ENCODE peak calls at places on chromosomes 2 and 18, in nine cellular contexts. One of them, this sample, is unnamed.
A peak's percentile ranks its signal among the peaks of the same experiment; 100 is the strongest.

GRCh38 chr18:68948622-68949021 is 150.7 kb downstream of the CCDC102B start:
- ATAC-seq in body of pancreas: no peak
- ATAC-seq in right lobe of liver: no peak
- ATAC-seq in gastrocnemius medialis: no peak
- ATAC-seq in GM12878: no peak
- ATAC-seq in HCT116: no peak
- ATAC-seq in upper lobe of left lung: no peak
- ATAC-seq in HepG2: no peak
- ATAC-seq in heart left ventricle: no peak
- ATAC-seq in this sample: no peak

GRCh38 chr18:55031164-55031563 is 71.9 kb upstream of the CCDC68 start:
- ATAC-seq in heart left ventricle: no peak
- ATAC-seq in right lobe of liver: no peak
- ATAC-seq in HCT116: no peak
- ATAC-seq in GM12878: peak; percentile 41
- ATAC-seq in body of pancreas: no peak
- ATAC-seq in HepG2: no peak
- ATAC-seq in upper lobe of left lung: no peak
- ATAC-seq in gastrocnemius medialis: no peak
- ATAC-seq in this sample: no peak

GRCh38 chr2:156321243-156321904 is 11.1 kb downstream of the NR4A2 start:
- ATAC-seq in gastrocnemius medialis: peak; percentile 25
- ATAC-seq in HepG2: no peak
- ATAC-seq in right lobe of liver: peak; percentile 26
- ATAC-seq in body of pancreas: no peak
- ATAC-seq in heart left ventricle: no peak
- ATAC-seq in GM12878: peak; percentile 44
- ATAC-seq in upper lobe of left lung: no peak
- ATAC-seq in HCT116: no peak
- ATAC-seq in this sample: no peak

GRCh38 chr18:58105206-58105907 is 61.3 kb downstream of the NEDD4L start:
- ATAC-seq in heart left ventricle: no peak
- ATAC-seq in upper lobe of left lung: no peak
- ATAC-seq in GM12878: no peak
- ATAC-seq in body of pancreas: no peak
- ATAC-seq in HepG2: no peak
- ATAC-seq in HCT116: no peak
- ATAC-seq in gastrocnemius medialis: no peak
- ATAC-seq in right lobe of liver: no peak
- ATAC-seq in this sample: no peak

GRCh38 chr2:128166954-128167353 is 76.0 kb downstream of the UGGT1 start:
- ATAC-seq in HCT116: no peak
- ATAC-seq in body of pancreas: no peak
- ATAC-seq in HepG2: no peak
- ATAC-seq in upper lobe of left lung: no peak
- ATAC-seq in heart left ventricle: no peak
- ATAC-seq in gastrocnemius medialis: no peak
- ATAC-seq in right lobe of liver: peak; percentile 33
- ATAC-seq in GM12878: no peak
- ATAC-seq in this sample: no peak

GRCh38 chr18:49752095-49752457 is 61.3 kb downstream of the ACAA2 start:
- ATAC-seq in HepG2: no peak
- ATAC-seq in GM12878: no peak
- ATAC-seq in gastrocnemius medialis: no peak
- ATAC-seq in HCT116: no peak
- ATAC-seq in right lobe of liver: no peak
- ATAC-seq in heart left ventricle: no peak
- ATAC-seq in upper lobe of left lung: no peak
- ATAC-seq in body of pancreas: no peak
- ATAC-seq in this sample: no peak

GRCh38 chr2:181077128-181077709 is 96.8 kb downstream of the UBE2E3 start:
- ATAC-seq in HepG2: peak; percentile 94
- ATAC-seq in GM12878: peak; percentile 94
- ATAC-seq in heart left ventricle: no peak
- ATAC-seq in body of pancreas: peak; percentile 60
- ATAC-seq in upper lobe of left lung: peak; percentile 60
- ATAC-seq in right lobe of liver: peak; percentile 81
- ATAC-seq in HCT116: peak; percentile 84
- ATAC-seq in gastrocnemius medialis: peak; percentile 49
- ATAC-seq in this sample: no peak

GRCh38 chr2:10079931-10080535 is at the start of gene CYS1:
- ATAC-seq in body of pancreas: peak; percentile 64
- ATAC-seq in HCT116: peak; percentile 83
- ATAC-seq in upper lobe of left lung: peak; percentile 74
- ATAC-seq in HepG2: peak; percentile 55
- ATAC-seq in heart left ventricle: no peak
- ATAC-seq in gastrocnemius medialis: peak; percentile 24
- ATAC-seq in right lobe of liver: peak; percentile 47
- ATAC-seq in GM12878: peak; percentile 41
- ATAC-seq in this sample: peak; percentile 70

GRCh38 chr2:96536445-96537065 is at the start of gene ARID5A:
- ATAC-seq in HepG2: peak; percentile 90
- ATAC-seq in upper lobe of left lung: peak; percentile 89
- ATAC-seq in gastrocnemius medialis: peak; percentile 39
- ATAC-seq in heart left ventricle: peak; percentile 69
- ATAC-seq in body of pancreas: peak; percentile 88
- ATAC-seq in GM12878: peak; percentile 78
- ATAC-seq in HCT116: peak; percentile 93
- ATAC-seq in right lobe of liver: peak; percentile 82
- ATAC-seq in this sample: peak; percentile 78

GRCh38 chr2:179332903-179333302 is 68.3 kb upstream of the SESTD1 start:
- ATAC-seq in body of pancreas: no peak
- ATAC-seq in HCT116: no peak
- ATAC-seq in right lobe of liver: peak; percentile 86
- ATAC-seq in heart left ventricle: no peak
- ATAC-seq in HepG2: peak; percentile 99
- ATAC-seq in GM12878: no peak
- ATAC-seq in upper lobe of left lung: no peak
- ATAC-seq in gastrocnemius medialis: no peak
- ATAC-seq in this sample: no peak

GRCh38 chr2:158760887-158761286 is 34.2 kb upstream of the DAPL1 start:
- ATAC-seq in HepG2: no peak
- ATAC-seq in HCT116: no peak
- ATAC-seq in heart left ventricle: peak; percentile 77
- ATAC-seq in GM12878: no peak
- ATAC-seq in right lobe of liver: peak; percentile 28
- ATAC-seq in gastrocnemius medialis: no peak
- ATAC-seq in body of pancreas: no peak
- ATAC-seq in upper lobe of left lung: no peak
- ATAC-seq in this sample: no peak

GRCh38 chr2:201781583-201782051 is 884 bp upstream of the ALS2 start:
- ATAC-seq in HepG2: peak; percentile 1
- ATAC-seq in gastrocnemius medialis: peak; percentile 6
- ATAC-seq in upper lobe of left lung: peak; percentile 1
- ATAC-seq in HCT116: peak; percentile 3
- ATAC-seq in body of pancreas: peak; percentile 0
- ATAC-seq in GM12878: peak; percentile 15
- ATAC-seq in heart left ventricle: peak; percentile 3
- ATAC-seq in right lobe of liver: peak; percentile 2
- ATAC-seq in this sample: peak; percentile 3

GRCh38 chr2:170462433-170463205 is 252.5 kb upstream of the SP5 start:
- ATAC-seq in HepG2: no peak
- ATAC-seq in GM12878: no peak
- ATAC-seq in HCT116: no peak
- ATAC-seq in gastrocnemius medialis: no peak
- ATAC-seq in heart left ventricle: no peak
- ATAC-seq in right lobe of liver: peak; percentile 76
- ATAC-seq in body of pancreas: no peak
- ATAC-seq in upper lobe of left lung: no peak
- ATAC-seq in this sample: no peak

GRCh38 chr2:207463433-207463832 is 66.3 kb upstream of the CREB1 start:
- ATAC-seq in upper lobe of left lung: no peak
- ATAC-seq in HepG2: no peak
- ATAC-seq in HCT116: no peak
- ATAC-seq in gastrocnemius medialis: no peak
- ATAC-seq in GM12878: no peak
- ATAC-seq in right lobe of liver: no peak
- ATAC-seq in heart left ventricle: no peak
- ATAC-seq in body of pancreas: no peak
- ATAC-seq in this sample: no peak

GRCh38 chr2:96404446-96405373 is 69.1 kb downstream of the NCAPH start:
- ATAC-seq in upper lobe of left lung: no peak
- ATAC-seq in body of pancreas: peak; percentile 35
- ATAC-seq in HepG2: no peak
- ATAC-seq in gastrocnemius medialis: peak; percentile 46
- ATAC-seq in heart left ventricle: peak; percentile 44
- ATAC-seq in right lobe of liver: no peak
- ATAC-seq in HCT116: no peak
- ATAC-seq in GM12878: no peak
- ATAC-seq in this sample: no peak

GRCh38 chr2:215828528-215829184 is 184.7 kb downstream of the MREG start:
- ATAC-seq in heart left ventricle: no peak
- ATAC-seq in upper lobe of left lung: peak; percentile 61
- ATAC-seq in right lobe of liver: peak; percentile 79
- ATAC-seq in HCT116: peak; percentile 98
- ATAC-seq in body of pancreas: peak; percentile 59
- ATAC-seq in HepG2: peak; percentile 82
- ATAC-seq in gastrocnemius medialis: no peak
- ATAC-seq in GM12878: peak; percentile 80
- ATAC-seq in this sample: peak; percentile 50

DNA sequence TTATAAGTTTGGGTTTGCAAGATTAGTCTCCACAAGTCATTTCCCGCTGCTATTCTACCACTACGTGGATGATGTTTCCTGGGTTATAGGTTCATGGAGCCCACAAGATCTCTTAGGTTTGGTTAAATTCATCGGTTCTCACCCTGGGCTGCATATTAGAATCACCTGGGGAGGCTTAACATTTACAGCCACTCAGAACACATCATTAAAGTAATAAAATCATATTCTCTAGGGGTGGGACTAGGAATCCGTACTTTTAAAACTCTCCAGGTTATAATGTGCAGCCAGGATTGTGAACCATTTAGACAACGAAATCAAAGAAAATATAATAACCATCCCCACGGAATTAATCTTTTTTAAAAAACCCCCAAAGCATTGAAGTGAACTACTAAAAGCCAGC is 167.7 kb downstream of the ACTR3 start:
- ATAC-seq in upper lobe of left lung: no peak
- ATAC-seq in GM12878: no peak
- ATAC-seq in HCT116: no peak
- ATAC-seq in right lobe of liver: no peak
- ATAC-seq in heart left ventricle: no peak
- ATAC-seq in gastrocnemius medialis: no peak
- ATAC-seq in HepG2: no peak
- ATAC-seq in body of pancreas: no peak
- ATAC-seq in this sample: no peak
- H3K27me3 ChIP-seq in upper lobe of left lung: no peaks in the 10 kb centered on the region
- H3K27me3 ChIP-seq in GM12878: no peaks in the 10 kb centered on the region
- H3K27me3 ChIP-seq in HCT116: peaks cover 28% of the 10 kb centered on the region
- H3K27me3 ChIP-seq in right lobe of liver: no peaks in the 10 kb centered on the region
- H3K27me3 ChIP-seq in heart left ventricle: no peaks in the 10 kb centered on the region
- H3K27me3 ChIP-seq in gastrocnemius medialis: no peaks in the 10 kb centered on the region
- H3K27me3 ChIP-seq in HepG2: no peaks in the 10 kb centered on the region
- H3K27me3 ChIP-seq in body of pancreas: no peaks in the 10 kb centered on the region
- H3K27me3 ChIP-seq in this sample: peaks cover 14% of the 10 kb centered on the region

GRCh38 chr2:27765621-27766286 is 5.8 kb upstream of the MRPL33 start:
- ATAC-seq in HepG2: peak; percentile 10
- ATAC-seq in upper lobe of left lung: peak; percentile 60
- ATAC-seq in right lobe of liver: peak; percentile 59
- ATAC-seq in gastrocnemius medialis: peak; percentile 70
- ATAC-seq in HCT116: peak; percentile 89
- ATAC-seq in heart left ventricle: peak; percentile 59
- ATAC-seq in body of pancreas: peak; percentile 85
- ATAC-seq in GM12878: no peak
- ATAC-seq in this sample: no peak
- TF ChIP-seq POLR2A in HepG2: peak; percentile 56
- TF ChIP-seq POLR2A in upper lobe of left lung: peak; percentile 61
- TF ChIP-seq POLR2A in right lobe of liver: no peak
- TF ChIP-seq POLR2A in gastrocnemius medialis: no peak
- TF ChIP-seq POLR2A in HCT116: peak; percentile 41
- TF ChIP-seq POLR2A in heart left ventricle: no peak
- TF ChIP-seq POLR2A in body of pancreas: peak; percentile 63
- TF ChIP-seq POLR2A in GM12878: no peak
- TF ChIP-seq POLR2A in this sample: no peak

GRCh38 chr2:238421695-238422035 is 5.1 kb upstream of the ASB1 start:
- ATAC-seq in right lobe of liver: no peak
- ATAC-seq in HCT116: no peak
- ATAC-seq in gastrocnemius medialis: no peak
- ATAC-seq in heart left ventricle: no peak
- ATAC-seq in GM12878: no peak
- ATAC-seq in HepG2: no peak
- ATAC-seq in body of pancreas: no peak
- ATAC-seq in upper lobe of left lung: no peak
- ATAC-seq in this sample: no peak
- H3K27me3 ChIP-seq in right lobe of liver: no peaks in the 10 kb centered on the region
- H3K27me3 ChIP-seq in HCT116: no peaks in the 10 kb centered on the region
- H3K27me3 ChIP-seq in gastrocnemius medialis: no peaks in the 10 kb centered on the region
- H3K27me3 ChIP-seq in heart left ventricle: peaks cover 4% of the 10 kb centered on the region
- H3K27me3 ChIP-seq in GM12878: no peaks in the 10 kb centered on the region
- H3K27me3 ChIP-seq in HepG2: no peaks in the 10 kb centered on the region
- H3K27me3 ChIP-seq in body of pancreas: no peaks in the 10 kb centered on the region
- H3K27me3 ChIP-seq in upper lobe of left lung: no peaks in the 10 kb centered on the region
- H3K27me3 ChIP-seq in this sample: no peaks in the 10 kb centered on the region

GRCh38 chr2:86054539-86055082 is 51.1 kb downstream of the POLR1A start:
- ATAC-seq in gastrocnemius medialis: no peak
- ATAC-seq in HCT116: no peak
- ATAC-seq in body of pancreas: peak; percentile 84
- ATAC-seq in HepG2: no peak
- ATAC-seq in right lobe of liver: no peak
- ATAC-seq in GM12878: no peak
- ATAC-seq in heart left ventricle: no peak
- ATAC-seq in upper lobe of left lung: no peak
- ATAC-seq in this sample: no peak

GRCh38 chr2:86052676-86053075 is 53.0 kb downstream of the POLR1A start:
- ATAC-seq in HepG2: no peak
- ATAC-seq in upper lobe of left lung: no peak
- ATAC-seq in HCT116: no peak
- ATAC-seq in GM12878: no peak
- ATAC-seq in right lobe of liver: no peak
- ATAC-seq in heart left ventricle: no peak
- ATAC-seq in body of pancreas: no peak
- ATAC-seq in gastrocnemius medialis: no peak
- ATAC-seq in this sample: no peak

GRCh38 chr2:86053166-86053565 is 52.5 kb downstream of the POLR1A start:
- ATAC-seq in gastrocnemius medialis: no peak
- ATAC-seq in GM12878: no peak
- ATAC-seq in heart left ventricle: no peak
- ATAC-seq in upper lobe of left lung: no peak
- ATAC-seq in right lobe of liver: no peak
- ATAC-seq in HepG2: no peak
- ATAC-seq in HCT116: no peak
- ATAC-seq in body of pancreas: no peak
- ATAC-seq in this sample: no peak

GRCh38 chr2:86055314-86055713 is 50.4 kb downstream of the POLR1A start:
- ATAC-seq in body of pancreas: no peak
- ATAC-seq in heart left ventricle: no peak
- ATAC-seq in HepG2: no peak
- ATAC-seq in HCT116: no peak
- ATAC-seq in right lobe of liver: no peak
- ATAC-seq in upper lobe of left lung: no peak
- ATAC-seq in GM12878: no peak
- ATAC-seq in gastrocnemius medialis: no peak
- ATAC-seq in this sample: no peak

DNA sequence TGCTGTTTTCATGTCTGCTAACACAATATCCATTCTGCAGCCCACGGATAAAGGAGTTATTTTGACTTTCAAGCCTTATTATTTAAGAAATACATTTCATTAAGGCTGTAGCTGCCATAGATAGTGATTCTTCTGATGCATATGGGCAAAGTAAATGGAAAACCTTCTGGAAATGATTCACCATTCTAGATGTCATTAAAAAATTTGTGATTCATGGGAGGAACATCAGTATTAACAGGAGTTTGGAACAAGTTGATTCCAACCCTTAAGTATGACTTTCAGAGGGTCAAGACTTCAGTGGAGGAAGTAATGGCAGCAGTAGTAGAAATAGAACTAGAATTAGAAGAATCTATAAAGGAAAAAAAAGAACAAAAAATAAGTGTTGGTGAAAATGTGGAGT is 48.8 kb downstream of the POLR1A start:
- ATAC-seq in HCT116: no peak
- ATAC-seq in GM12878: no peak
- ATAC-seq in body of pancreas: no peak
- ATAC-seq in HepG2: no peak
- ATAC-seq in right lobe of liver: no peak
- ATAC-seq in heart left ventricle: no peak
- ATAC-seq in gastrocnemius medialis: no peak
- ATAC-seq in upper lobe of left lung: no peak
- ATAC-seq in this sample: no peak
- TF ChIP-seq POLR2A in HCT116: no peak
- TF ChIP-seq POLR2A in GM12878: no peak
- TF ChIP-seq POLR2A in body of pancreas: no peak
- TF ChIP-seq POLR2A in HepG2: no peak
- TF ChIP-seq POLR2A in right lobe of liver: no peak
- TF ChIP-seq POLR2A in heart left ventricle: no peak
- TF ChIP-seq POLR2A in gastrocnemius medialis: no peak
- TF ChIP-seq POLR2A in upper lobe of left lung: no peak
- TF ChIP-seq POLR2A in this sample: no peak